ENCODE peak calls at places on chromosomes 16 and 17, in seven cellular contexts. N is heart right ventricle; A is kidney epithelial cell; O is fibroblast of mammary gland; C is A549; B is progenitor cell of endocrine pancreas; K is activated CD8-positive, alpha-beta T cell treated with anti-CD3 and anti-CD28 coated beads for 36 hours. V is an unnamed sample.

GRCh38 chr17:31413081-31413799 is 21.8 kb downstream of the RAB11FIP4 start:
- DNase-seq in O (no peak), A (no peak), K (no peak), N (no peak), B (no peak), C (no peak), V (no peak)

GRCh38 chr16:10683160-10683559 is 11.6 kb downstream of the TEKT5 start:
- DNase-seq in A (no peak), C (no peak), K (no peak), O (no peak), N (no peak), B (no peak), V (no peak)

GRCh38 chr16:77657016-77657415 is 65.3 kb upstream of the NUDT7 start:
- DNase-seq in C (peak; percentile 66), O (peak; percentile 48), A (no peak), K (peak; percentile 2), B (no peak), N (no peak), V (no peak)

GRCh38 chr17:81309140-81309858 is 14.2 kb upstream of the SLC38A10 start:
- DNase-seq in K (peak; percentile 78), B (no peak), C (peak; percentile 90), N (peak; percentile 92), A (no peak), O (peak; percentile 68), V (peak; percentile 66)

GRCh38 chr16:2955779-2956565 is 8.1 kb upstream of the KREMEN2 start:
- DNase-seq in N (no peak), B (no peak), K (no peak), O (no peak), A (no peak), C (no peak), V (no peak)

GRCh38 chr17:79087428-79088143 is 13.0 kb downstream of the ENGASE start:
- DNase-seq in C (peak; percentile 68), N (peak; percentile 57), O (peak; percentile 45), A (no peak), B (peak; percentile 82), K (peak; percentile 85), V (peak; percentile 93)

GRCh38 chr16:85386467-85387170 is 226.5 kb upstream of the GSE1 start:
- DNase-seq in K (no peak), B (no peak), A (no peak), O (no peak), N (no peak), C (no peak), V (no peak)

GRCh38 chr17:65530985-65531507 is 30.4 kb downstream of the AXIN2 start:
- DNase-seq in K (no peak), B (no peak), N (peak; percentile 32), A (no peak), C (no peak), O (peak; percentile 79), V (no peak)

GRCh38 chr16:24717411-24717810 is 12.0 kb upstream of the TNRC6A start:
- DNase-seq in B (no peak), A (no peak), O (peak; percentile 34), N (no peak), K (no peak), C (no peak), V (no peak)

GRCh38 chr17:14622622-14623101 is 321.8 kb downstream of the HS3ST3B1 start:
- DNase-seq in A (no peak), C (no peak), K (no peak), B (no peak), N (no peak), O (no peak), V (no peak)

GRCh38 chr16:67257486-67258159 is 8.8 kb downstream of the SLC9A5 start:
- DNase-seq in B (no peak), K (no peak), O (peak; percentile 52), C (no peak), N (no peak), A (no peak), V (no peak)

GRCh38 chr16:68908000-68908313 is 64.6 kb downstream of the TANGO6 start:
- DNase-seq in C (no peak), B (no peak), O (no peak), N (no peak), A (no peak), K (no peak), V (no peak)

GRCh38 chr16:78786635-78787034 is 687.2 kb downstream of the WWOX start:
- DNase-seq in B (no peak), N (no peak), C (no peak), O (no peak), K (no peak), A (no peak), V (no peak)

GRCh38 chr17:17147821-17148220 is 58.3 kb downstream of the PLD6 start:
- DNase-seq in O (peak; percentile 88), A (no peak), B (no peak), K (no peak), N (no peak), C (no peak), V (no peak)

GRCh38 chr16:85428899-85429775 is 184.0 kb upstream of the GSE1 start:
- DNase-seq in K (peak; percentile 0), N (no peak), A (no peak), C (no peak), O (no peak), B (peak; percentile 8), V (no peak)

GRCh38 chr16:19005561-19006445 is 22.1 kb downstream of the TMC7 start:
- DNase-seq in A (no peak), O (peak; percentile 54), K (no peak), C (peak; percentile 76), B (no peak), N (peak; percentile 49), V (no peak)

GRCh38 chr17:79088266-79088996 is 13.8 kb downstream of the ENGASE start:
- DNase-seq in N (no peak), O (no peak), B (no peak), K (no peak), C (no peak), A (no peak), V (no peak)

GRCh38 chr17:62968445-62968923 is 2.4 kb downstream of the TANC2 start:
- DNase-seq in O (peak; percentile 94), B (no peak), K (peak; percentile 66), N (peak; percentile 60), C (peak; percentile 93), A (peak; percentile 78), V (peak; percentile 89)

GRCh38 chr16:75114179-75114945 is 2.2 kb downstream of the LDHD start:
- DNase-seq in O (no peak), B (no peak), A (no peak), C (no peak), N (no peak), K (no peak), V (no peak)

GRCh38 chr16:84207266-84207665 is 16.3 kb downstream of the ADAD2 start:
- DNase-seq in O (no peak), N (no peak), B (no peak), C (no peak), K (no peak), A (no peak), V (no peak)

GRCh38 chr16:84212631-84213030 is 21.7 kb downstream of the ADAD2 start:
- DNase-seq in K (no peak), A (no peak), N (no peak), O (no peak), B (no peak), C (no peak), V (no peak)

GRCh38 chr16:84207869-84208268 is 16.9 kb downstream of the ADAD2 start:
- DNase-seq in K (no peak), C (no peak), N (no peak), A (no peak), B (no peak), O (no peak), V (no peak)

GRCh38 chr16:84212154-84212553 is 21.2 kb downstream of the ADAD2 start:
- DNase-seq in B (no peak), C (no peak), O (no peak), A (no peak), K (no peak), N (no peak), V (no peak)

GRCh38 chr16:84209989-84210388 is 19.0 kb downstream of the ADAD2 start:
- DNase-seq in K (peak; percentile 47), B (no peak), O (no peak), A (no peak), N (no peak), C (no peak), V (no peak)
- TF ChIP-seq CTCF in K (no peak), B (no peak), O (no peak), A (peak; percentile 4), N (no peak), C (peak; percentile 10), V (no peak)

DNA sequence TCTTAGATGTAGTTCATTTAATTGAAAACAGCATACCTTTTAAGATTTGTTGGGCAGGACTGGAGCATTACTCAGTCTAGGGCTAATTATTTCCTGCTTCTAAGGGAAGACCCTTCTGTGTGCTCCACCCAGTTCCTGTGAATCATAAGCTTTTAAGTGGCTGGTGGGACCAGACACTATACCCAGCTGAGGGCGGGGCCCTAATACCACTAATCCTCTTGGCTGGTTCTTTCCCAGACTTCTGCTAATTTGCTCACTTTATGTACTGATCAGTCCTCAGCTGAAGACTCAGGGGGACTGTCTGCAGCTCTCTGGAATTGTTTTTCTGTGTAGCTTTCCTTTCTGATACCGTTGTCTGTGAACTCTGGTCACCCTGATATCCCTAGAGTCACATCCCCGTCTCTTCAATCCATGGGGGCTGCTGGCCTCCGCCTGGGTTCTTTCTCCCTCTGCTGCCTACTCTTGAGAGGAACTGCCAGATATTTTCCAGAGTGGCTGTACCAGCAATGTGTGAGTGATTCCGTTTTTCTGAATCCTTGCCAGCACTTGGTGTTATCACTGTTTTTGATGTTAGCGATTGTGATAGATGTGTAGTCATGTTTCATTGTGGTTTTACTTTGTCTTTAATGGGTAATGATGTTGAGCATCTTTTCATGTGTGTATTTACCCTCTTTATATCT is 35.1 kb downstream of the MFSD11 start:
- DNase-seq in A (peak; percentile 66), B (no peak), C (peak; percentile 55), O (peak; percentile 92), K (peak; percentile 71), N (no peak), V (no peak)
- TF ChIP-seq CTCF in A (no peak), B (no peak), C (no peak), O (no peak), K (no peak), N (no peak), V (no peak)

GRCh38 chr16:70250748-70251650 is 741 bp downstream of the EXOSC6 start:
- DNase-seq in A (no peak), C (peak; percentile 61), K (peak; percentile 41), B (no peak), O (peak; percentile 36), N (no peak), V (peak; percentile 83)
- TF ChIP-seq CTCF in A (no peak), C (no peak), K (no peak), B (no peak), O (no peak), N (no peak), V (peak; percentile 22)

GRCh38 chr17:34397265-34397664 is 34.2 kb upstream of the CCL1 start:
- DNase-seq in C (no peak), B (no peak), O (no peak), N (no peak), A (no peak), K (no peak), V (no peak)
- TF ChIP-seq CTCF in C (no peak), B (no peak), O (no peak), N (no peak), A (no peak), K (no peak), V (no peak)

V was measured in GM20000.